ENCODE peak calls at places on chromosome 14, in eight cellular contexts. N, X, K, L, V, P, B and R are unnamed samples.

GRCh38 chr14:23285530-23286019 is 357 bp downstream of the HOMEZ start:
- DNase-seq in X (no peak), N (no peak), P (no peak), L (no peak), V (no peak), B (no peak), K (no peak), R (no peak)

GRCh38 chr14:97975960-97976359 is 1178.8 kb downstream of the VRK1 start:
- DNase-seq in K (no peak), B (no peak), N (peak; percentile 11), L (no peak), X (no peak), P (no peak), V (no peak), R (no peak)

GRCh38 chr14:73655851-73656250 is 11.1 kb downstream of the DNAL1 start:
- DNase-seq in X (no peak), B (no peak), V (no peak), L (no peak), N (no peak), K (no peak), P (no peak), R (no peak)

GRCh38 chr14:106657460-106657859 is 1131.1 kb downstream of the TMEM121 start:
- DNase-seq in N (peak; percentile 37), V (no peak), K (peak; percentile 23), L (no peak), P (no peak), X (no peak), B (no peak), R (no peak)

GRCh38 chr14:22898302-22898894 is 15.4 kb downstream of the REM2 start:
- DNase-seq in B (no peak), X (no peak), K (no peak), L (peak; percentile 41), V (no peak), N (no peak), P (no peak), R (no peak)

GRCh38 chr14:65095633-65096205 is 6.6 kb downstream of the MAX start:
- DNase-seq in P (no peak), X (no peak), L (peak; percentile 88), N (no peak), V (peak; percentile 45), K (peak; percentile 53), B (peak; percentile 66), R (peak; percentile 56)

GRCh38 chr14:76580967-76581366 is 180.3 kb upstream of the VASH1 start:
- DNase-seq in N (no peak), L (no peak), B (no peak), K (no peak), X (no peak), P (no peak), V (no peak), R (no peak)

GRCh38 chr14:106115401-106115800 is 589.0 kb downstream of the TMEM121 start:
- DNase-seq in P (no peak), V (no peak), L (no peak), N (no peak), X (no peak), B (no peak), K (no peak), R (no peak)

GRCh38 chr14:93219103-93219726 is 12.2 kb downstream of the UBR7 start:
- DNase-seq in X (no peak), V (no peak), L (peak; percentile 72), K (peak; percentile 78), B (no peak), N (no peak), P (no peak), R (peak; percentile 74)

GRCh38 chr14:100131181-100131580 is 28.3 kb downstream of the DEGS2 start:
- DNase-seq in B (no peak), L (no peak), V (no peak), P (no peak), X (no peak), K (no peak), N (no peak), R (no peak)

GRCh38 chr14:20683896-20684661 is at the start of gene RNASE4:
- DNase-seq in K (peak; percentile 89), P (no peak), N (peak; percentile 76), L (peak; percentile 89), B (peak; percentile 80), V (peak; percentile 82), X (peak; percentile 91), R (peak; percentile 72)

GRCh38 chr14:37858733-37859132 is 263.3 kb downstream of the TTC6 start:
- DNase-seq in B (no peak), V (no peak), X (no peak), N (no peak), L (no peak), P (no peak), K (no peak), R (no peak)

GRCh38 chr14:32478027-32478426 is 148.9 kb downstream of the AKAP6 start:
- DNase-seq in N (no peak), K (no peak), B (no peak), P (no peak), X (no peak), V (no peak), L (no peak), R (no peak)

GRCh38 chr14:96911499-96912130 is 114.4 kb downstream of the VRK1 start:
- DNase-seq in X (no peak), V (no peak), N (no peak), K (no peak), P (no peak), B (no peak), L (no peak), R (no peak)

GRCh38 chr14:64696355-64696844 is 7.8 kb upstream of the PLEKHG3 start:
- DNase-seq in P (no peak), N (no peak), B (peak; percentile 24), X (no peak), V (no peak), L (no peak), K (peak; percentile 35), R (no peak)

GRCh38 chr14:80940146-80940545 is 1.4 kb downstream of the CEP128 start:
- DNase-seq in X (no peak), N (no peak), L (no peak), B (no peak), V (no peak), P (no peak), K (no peak), R (no peak)

DNA sequence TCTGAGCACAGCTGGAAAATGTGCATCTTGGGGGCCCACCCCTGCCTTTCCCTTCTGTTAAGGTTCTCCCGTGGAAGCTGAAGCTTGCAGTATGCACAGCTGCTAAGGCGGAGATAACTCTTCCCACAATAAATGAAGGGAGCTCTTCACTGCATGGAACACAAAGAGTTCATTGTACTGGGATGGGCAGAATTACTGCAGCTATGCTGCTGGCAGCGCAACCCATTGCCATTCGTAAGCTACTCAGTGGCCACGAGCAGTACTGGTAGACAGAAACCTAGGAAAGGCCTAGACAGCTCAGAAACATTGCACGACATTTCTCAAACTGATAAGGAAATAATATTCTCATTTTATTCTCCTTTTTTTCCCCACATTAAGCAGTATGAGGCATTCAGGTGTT is 310.2 kb downstream of the MDGA2 start:
- DNase-seq in X (no peak), N (no peak), L (no peak), P (no peak), K (no peak), V (no peak), B (no peak), R (no peak)
- H3K4me1 ChIP-seq in X (no peaks in the 10 kb centered on the region), N (no peaks in the 10 kb centered on the region), L (no peaks in the 10 kb centered on the region), P (no peaks in the 10 kb centered on the region), K (no peaks in the 10 kb centered on the region), V (no peaks in the 10 kb centered on the region), B (no peaks in the 10 kb centered on the region), R (no peaks in the 10 kb centered on the region)

GRCh38 chr14:94771906-94772468 is 2.1 kb upstream of the GSC start:
- DNase-seq in B (no peak), X (no peak), N (no peak), V (no peak), P (no peak), L (no peak), K (no peak), R (no peak)
- H3K27me3 ChIP-seq in B (peaks cover 100% of the 10 kb centered on the region), X (peaks cover 22% of the 10 kb centered on the region), N (peaks cover 36% of the 10 kb centered on the region), V (peaks cover 15% of the 10 kb centered on the region), P (peaks cover 98% of the 10 kb centered on the region), L (peaks cover 100% of the 10 kb centered on the region), K (peaks cover 45% of the 10 kb centered on the region), R (peaks cover 96% of the 10 kb centered on the region)

DNA sequence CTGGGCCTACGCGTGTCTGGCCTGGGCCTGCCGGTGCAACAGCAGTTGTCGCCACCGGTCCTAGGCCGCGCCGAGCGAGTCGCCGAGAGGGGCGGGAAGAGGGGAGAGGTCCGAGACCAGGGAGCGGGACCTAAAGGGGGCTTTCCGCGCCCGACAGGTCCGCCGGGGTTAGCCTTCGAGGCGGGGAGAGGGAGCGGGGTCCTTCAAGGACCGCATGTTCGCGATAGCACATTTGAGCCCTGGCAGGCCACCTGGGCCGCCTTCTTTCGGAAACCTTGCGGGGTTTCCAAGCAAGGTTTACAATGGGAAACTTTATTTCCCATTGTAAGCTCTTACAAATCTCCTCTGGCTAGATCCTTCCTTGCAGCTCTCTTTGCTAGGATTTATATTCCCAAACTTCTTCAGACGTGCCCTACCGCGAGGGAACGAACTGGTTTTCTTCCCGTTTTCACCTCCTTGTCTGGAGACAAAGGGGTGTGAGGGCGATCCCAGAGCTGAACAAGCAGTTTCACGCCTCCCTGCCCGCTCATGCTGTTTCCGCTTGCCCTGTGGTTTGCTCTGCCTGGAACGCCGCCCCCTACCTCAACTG is 6.8 kb downstream of the SIX6 start:
- DNase-seq in P (no peak), B (no peak), L (no peak), K (no peak), V (no peak), X (no peak), N (no peak), R (no peak)
- H3K4me1 ChIP-seq in P (peaks cover 3% of the 10 kb centered on the region), B (peaks cover 13% of the 10 kb centered on the region), L (no peaks in the 10 kb centered on the region), K (peaks cover 22% of the 10 kb centered on the region), V (peaks cover 27% of the 10 kb centered on the region), X (peaks cover 10% of the 10 kb centered on the region), N (peaks cover 10% of the 10 kb centered on the region), R (peaks cover 18% of the 10 kb centered on the region)

GRCh38 chr14:104138098-104138890 is at the start of gene KIF26A:
- DNase-seq in V (no peak), L (no peak), P (no peak), N (no peak), K (peak; percentile 38), X (peak; percentile 56), B (peak; percentile 51), R (no peak)

GRCh38 chr14:104139460-104140212 is 1.2 kb downstream of the KIF26A start:
- DNase-seq in N (no peak), P (no peak), V (no peak), L (no peak), X (peak; percentile 48), B (peak; percentile 44), K (peak; percentile 6), R (no peak)

GRCh38 chr14:104137297-104138097 is 890 bp upstream of the KIF26A start:
- DNase-seq in B (peak; percentile 71), V (peak; percentile 22), P (no peak), L (peak; percentile 42), X (peak; percentile 82), K (peak; percentile 73), N (peak; percentile 36), R (peak; percentile 48)

GRCh38 chr14:104140213-104140462 is 1.8 kb downstream of the KIF26A start:
- DNase-seq in B (peak; percentile 33), P (no peak), V (no peak), X (peak; percentile 34), K (peak; percentile 4), N (no peak), L (no peak), R (no peak)

DNA sequence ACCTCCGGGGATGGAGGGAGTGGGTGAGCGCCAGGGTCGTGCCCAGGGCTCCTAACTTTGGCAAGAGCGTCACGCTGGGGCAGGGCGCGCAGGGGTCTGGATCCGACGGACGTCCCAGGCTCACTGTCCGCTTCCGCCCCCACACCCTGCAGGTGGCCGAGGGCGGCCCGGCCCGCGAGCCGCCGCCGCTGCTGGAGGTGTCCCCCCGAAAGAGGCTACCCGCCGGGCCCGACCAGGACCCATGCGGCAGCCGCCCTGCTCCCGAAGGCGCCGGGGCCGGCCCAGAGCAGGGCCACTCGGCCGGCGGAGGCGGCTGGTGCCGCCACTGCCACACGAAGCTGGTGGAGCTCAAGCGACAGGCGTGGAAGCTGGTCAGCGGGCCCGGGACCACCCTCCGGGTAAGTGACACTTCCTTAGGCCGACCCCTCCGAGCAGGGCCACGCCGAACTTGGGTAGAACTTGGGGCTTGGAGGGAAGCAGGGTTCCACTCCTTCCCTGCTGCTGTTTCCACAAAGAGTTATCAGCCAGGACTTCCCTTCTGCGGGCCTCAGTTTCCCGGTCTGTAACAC is 588 bp downstream of the KIF26A start:
- DNase-seq in K (peak; percentile 8), X (peak; percentile 56), B (peak; percentile 30), V (no peak), L (no peak), P (no peak), N (no peak), R (no peak)
- H3K27me3 ChIP-seq in K (peaks cover 21% of the 10 kb centered on the region), X (no peaks in the 10 kb centered on the region), B (peaks cover 52% of the 10 kb centered on the region), V (no peaks in the 10 kb centered on the region), L (peaks cover 33% of the 10 kb centered on the region), P (peaks cover 35% of the 10 kb centered on the region), N (peaks cover 10% of the 10 kb centered on the region), R (peaks cover 43% of the 10 kb centered on the region)